ENCODE peak calls at places on chromosomes 13 and 19, in nine cellular contexts. G, R, X, V, Y, B, C, L and P are unnamed samples.

GRCh38 chr13:54709546-54709945 is 1680.9 kb downstream of the OLFM4 start:
- DNase-seq in G (no peak), R (peak; percentile 62), X (no peak), V (no peak), Y (no peak), B (no peak), C (no peak), L (no peak), P (no peak)

GRCh38 chr19:50565984-50566903 is 2.0 kb downstream of the LRRC4B start:
- DNase-seq in G (no peak), R (no peak), X (no peak), V (no peak), Y (no peak), B (no peak), C (no peak), L (no peak), P (no peak)

GRCh38 chr13:102817907-102818306 is 19.0 kb downstream of the BIVM start:
- DNase-seq in G (no peak), R (no peak), X (no peak), V (peak; percentile 27), Y (no peak), B (no peak), C (no peak), L (peak; percentile 66), P (no peak)

GRCh38 chr13:60332682-60333081 is 64.3 kb upstream of the TDRD3 start:
- DNase-seq in G (no peak), R (no peak), X (no peak), V (no peak), Y (no peak), B (no peak), C (no peak), L (no peak), P (no peak)

GRCh38 chr13:41179593-41180250 is 14.6 kb downstream of the KBTBD7 start:
- DNase-seq in G (peak; percentile 68), R (peak; percentile 37), X (no peak), V (peak; percentile 45), Y (no peak), B (no peak), C (no peak), L (peak; percentile 61), P (peak; percentile 84)

GRCh38 chr19:48321372-48321621 is 4.1 kb upstream of the EMP3 start:
- DNase-seq in G (peak; percentile 82), R (peak; percentile 92), X (peak; percentile 97), V (peak; percentile 91), Y (peak; percentile 96), B (peak; percentile 97), C (peak; percentile 98), L (peak; percentile 90), P (peak; percentile 93)

GRCh38 chr13:60351326-60351725 is 45.7 kb upstream of the TDRD3 start:
- DNase-seq in G (peak; percentile 15), R (peak; percentile 40), X (peak; percentile 6), V (peak; percentile 80), Y (no peak), B (no peak), C (no peak), L (peak; percentile 76), P (peak; percentile 80)

GRCh38 chr13:42048625-42049453 is at the start of gene DGKH:
- DNase-seq in G (peak; percentile 80), R (peak; percentile 61), X (peak; percentile 95), V (peak; percentile 85), Y (peak; percentile 87), B (peak; percentile 87), C (peak; percentile 60), L (peak; percentile 77), P (peak; percentile 69)

GRCh38 chr19:17936379-17936778 is 3.6 kb downstream of the CCDC124 start:
- DNase-seq in G (no peak), R (no peak), X (no peak), V (no peak), Y (no peak), B (no peak), C (no peak), L (no peak), P (no peak)

GRCh38 chr19:41584260-41584810 is 8.4 kb downstream of the CEACAM21 start:
- DNase-seq in G (no peak), R (no peak), X (no peak), V (no peak), Y (no peak), B (no peak), C (no peak), L (no peak), P (no peak)

GRCh38 chr13:47903836-47904235 is 97.2 kb downstream of the SUCLA2 start:
- DNase-seq in G (peak; percentile 33), R (peak; percentile 26), X (no peak), V (peak; percentile 48), Y (no peak), B (no peak), C (no peak), L (peak; percentile 54), P (peak; percentile 63)

GRCh38 chr13:27186295-27186694 is 14.7 kb upstream of the USP12 start:
- DNase-seq in G (peak; percentile 59), R (peak; percentile 77), X (no peak), V (no peak), Y (no peak), B (no peak), C (no peak), L (no peak), P (no peak)

GRCh38 chr13:82330499-82330898 is 1551.8 kb downstream of the SLITRK1 start:
- DNase-seq in G (peak; percentile 15), R (peak; percentile 59), X (no peak), V (peak; percentile 9), Y (no peak), B (no peak), C (no peak), L (no peak), P (peak; percentile 3)

GRCh38 chr19:48154003-48154402 is 16.1 kb downstream of the LIG1 start:
- DNase-seq in G (no peak), R (no peak), X (no peak), V (no peak), Y (no peak), B (no peak), C (no peak), L (no peak), P (no peak)

GRCh38 chr13:74306496-74306895 is 172.3 kb upstream of the KLF12 start:
- DNase-seq in G (no peak), R (peak; percentile 4), X (peak; percentile 20), V (peak; percentile 46), Y (no peak), B (no peak), C (no peak), L (peak; percentile 40), P (peak; percentile 71)

GRCh38 chr13:98033277-98034247 is 80.1 kb downstream of the IPO5 start:
- DNase-seq in G (peak; percentile 33), R (peak; percentile 43), X (peak; percentile 39), V (peak; percentile 56), Y (no peak), B (peak; percentile 25), C (no peak), L (peak; percentile 47), P (peak; percentile 56)

GRCh38 chr13:60869941-60870613 is 473.1 kb downstream of the TDRD3 start:
- DNase-seq in G (no peak), R (no peak), X (no peak), V (no peak), Y (peak; percentile 14), B (no peak), C (no peak), L (no peak), P (no peak)

GRCh38 chr13:43792456-43792855 is 5.7 kb upstream of the ENOX1 start:
- DNase-seq in G (no peak), R (peak; percentile 10), X (no peak), V (peak; percentile 39), Y (no peak), B (no peak), C (no peak), L (peak; percentile 50), P (peak; percentile 27)

GRCh38 chr19:49447485-49448431 is 3.9 kb downstream of the PIH1D1 start:
- DNase-seq in G (no peak), R (no peak), X (peak; percentile 73), V (peak; percentile 9), Y (peak; percentile 45), B (peak; percentile 67), C (no peak), L (peak; percentile 15), P (peak; percentile 20)

GRCh38 chr13:100715604-100716003 is 41.0 kb upstream of the TMTC4 start:
- DNase-seq in G (no peak), R (no peak), X (no peak), V (no peak), Y (no peak), B (no peak), C (no peak), L (no peak), P (no peak)
- H3K4me3 ChIP-seq in G (no peak overlapping the region), R (no peak overlapping the region), X (no peak overlapping the region), V (no peak overlapping the region), Y (no peak overlapping the region), B (no peak overlapping the region), C (no peak overlapping the region), L (no peak overlapping the region), P (no peak overlapping the region)

DNA sequence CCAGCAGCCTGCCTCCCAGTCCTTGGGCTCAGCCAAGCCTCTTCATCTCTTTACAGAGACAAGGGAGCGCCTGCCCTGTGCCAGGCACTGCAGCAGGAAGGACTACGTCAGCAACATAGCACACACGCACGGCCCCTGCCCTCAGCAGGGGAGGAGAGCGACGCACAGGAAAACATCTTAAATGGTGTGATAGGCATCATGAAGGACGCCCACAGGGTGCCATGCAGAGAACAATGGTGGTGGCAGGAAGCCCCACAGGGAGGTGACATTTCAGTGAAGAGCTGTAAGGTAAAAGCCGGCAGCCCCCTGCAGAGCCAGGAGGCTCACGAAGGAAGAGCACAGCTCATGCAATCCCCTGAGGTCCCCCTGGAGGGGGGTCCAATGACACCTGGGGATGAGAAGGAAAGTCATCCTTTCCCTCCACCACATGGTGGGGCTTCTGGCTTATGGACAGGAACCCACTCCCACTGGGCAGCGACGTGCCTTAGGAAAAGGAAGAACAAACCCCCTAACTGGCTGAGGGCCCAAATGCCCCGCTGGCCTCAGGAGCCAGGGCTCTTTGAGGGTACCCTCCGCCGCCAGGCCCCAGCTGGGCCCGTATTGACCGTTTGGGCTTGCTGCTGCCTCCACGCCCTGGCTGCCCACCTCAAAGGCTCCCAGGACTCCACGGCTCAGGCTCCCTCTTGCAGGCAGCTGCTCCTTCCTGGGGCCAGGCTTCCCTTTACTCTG is 37.3 kb upstream of the C13orf42 start:
- DNase-seq in G (no peak), R (no peak), X (peak; percentile 27), V (peak; percentile 6), Y (no peak), B (no peak), C (no peak), L (no peak), P (no peak)
- TF ChIP-seq CTCF in G (no peak), R (no peak), X (no peak), V (no peak), Y (no peak), B (no peak), C (no peak), L (no peak), P (no peak)

DNA sequence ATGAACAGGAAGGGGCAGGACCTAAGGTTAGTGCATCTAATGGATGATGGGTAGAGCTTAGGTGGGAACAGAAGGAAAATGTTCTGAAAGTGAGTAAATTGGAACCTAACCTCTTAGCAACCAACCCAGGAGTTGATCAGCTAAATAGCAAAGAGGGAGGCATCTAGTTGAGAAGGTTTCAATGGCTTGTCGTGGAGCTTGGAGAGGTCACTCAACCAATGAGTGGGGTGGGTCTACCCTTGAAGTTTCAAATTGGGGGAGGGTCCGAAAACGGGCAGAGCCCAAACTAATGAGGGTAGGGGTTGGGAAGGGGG is 5.7 kb upstream of the SHKBP1 start:
- DNase-seq in G (no peak), R (no peak), X (no peak), V (no peak), Y (no peak), B (no peak), C (no peak), L (no peak), P (no peak)
- H3K4me3 ChIP-seq in G (no peak overlapping the region), R (no peak overlapping the region), X (peak overlapping the region; percentile 31), V (no peak overlapping the region), Y (peak overlapping the region; percentile 60), B (no peak overlapping the region), C (peak overlapping the region; percentile 51), L (peak overlapping the region; percentile 23), P (peak overlapping the region; percentile 11)

GRCh38 chr13:111474136-111475002 is 153.9 kb downstream of the TEX29 start:
- DNase-seq in G (peak; percentile 19), R (peak; percentile 55), X (peak; percentile 75), V (peak; percentile 29), Y (no peak), B (no peak), C (no peak), L (peak; percentile 19), P (peak; percentile 53)
- TF ChIP-seq CTCF in G (peak; percentile 23), R (peak; percentile 65), X (peak; percentile 70), V (peak; percentile 49), Y (peak; percentile 72), B (peak; percentile 35), C (no peak), L (peak; percentile 53), P (peak; percentile 46)